ENCODE peak calls at places on chromosomes 7 and 10, in ten cellular contexts. One of them, this sample, is unnamed.

GRCh38 chr7:157799076-157799685 is 462.4 kb downstream of the DNAJB6 start:
- DNase-seq in Panc1: no peak
- DNase-seq in T1000: no peak
- DNase-seq in LoVo: no peak
- DNase-seq in anterior cingulate cortex: no peak
- DNase-seq in M059J: no peak
- DNase-seq in GM04504: no peak
- DNase-seq in RWPE1: no peak
- DNase-seq in neural crest cell: no peak
- DNase-seq in H7: no peak
- DNase-seq in this sample: no peak

GRCh38 chr10:71963351-71963755 is 842 bp upstream of the CHST3 start:
- DNase-seq in Panc1: no peak
- DNase-seq in H7: no peak
- DNase-seq in RWPE1: no peak
- DNase-seq in LoVo: no peak
- DNase-seq in anterior cingulate cortex: no peak
- DNase-seq in neural crest cell: no peak
- DNase-seq in M059J: no peak
- DNase-seq in T1000: no peak
- DNase-seq in GM04504: no peak
- DNase-seq in this sample: no peak

GRCh38 chr10:89224697-89225443 is 17.8 kb upstream of the CH25H start:
- DNase-seq in anterior cingulate cortex: peak
- DNase-seq in T1000: no peak
- DNase-seq in LoVo: no peak
- DNase-seq in neural crest cell: no peak
- DNase-seq in Panc1: no peak
- DNase-seq in M059J: no peak
- DNase-seq in RWPE1: no peak
- DNase-seq in GM04504: no peak
- DNase-seq in H7: no peak
- DNase-seq in this sample: no peak

GRCh38 chr7:108246227-108246837 is 116.2 kb upstream of the LAMB4 start:
- DNase-seq in Panc1: peak
- DNase-seq in M059J: peak
- DNase-seq in H7: no peak
- DNase-seq in T1000: peak
- DNase-seq in LoVo: peak
- DNase-seq in GM04504: peak
- DNase-seq in RWPE1: peak
- DNase-seq in neural crest cell: peak
- DNase-seq in anterior cingulate cortex: no peak
- DNase-seq in this sample: no peak

GRCh38 chr10:88657901-88658300 is 6.3 kb upstream of the LIPF start:
- DNase-seq in Panc1: no peak
- DNase-seq in neural crest cell: no peak
- DNase-seq in M059J: peak
- DNase-seq in H7: no peak
- DNase-seq in T1000: peak
- DNase-seq in GM04504: no peak
- DNase-seq in anterior cingulate cortex: no peak
- DNase-seq in RWPE1: no peak
- DNase-seq in LoVo: no peak
- DNase-seq in this sample: no peak

GRCh38 chr10:113958631-113959382 is 84.9 kb upstream of the ADRB1 start:
- DNase-seq in Panc1: no peak
- DNase-seq in M059J: peak
- DNase-seq in RWPE1: peak
- DNase-seq in anterior cingulate cortex: peak
- DNase-seq in LoVo: peak
- DNase-seq in T1000: peak
- DNase-seq in GM04504: peak
- DNase-seq in neural crest cell: no peak
- DNase-seq in H7: no peak
- DNase-seq in this sample: no peak

GRCh38 chr7:50661345-50662058 is 96.3 kb upstream of the DDC start:
- DNase-seq in Panc1: no peak
- DNase-seq in GM04504: no peak
- DNase-seq in neural crest cell: no peak
- DNase-seq in LoVo: no peak
- DNase-seq in anterior cingulate cortex: no peak
- DNase-seq in T1000: no peak
- DNase-seq in H7: no peak
- DNase-seq in M059J: peak
- DNase-seq in RWPE1: no peak
- DNase-seq in this sample: no peak

GRCh38 chr10:75553550-75553949 is 122.1 kb downstream of the LRMDA start:
- DNase-seq in T1000: no peak
- DNase-seq in RWPE1: no peak
- DNase-seq in H7: no peak
- DNase-seq in GM04504: no peak
- DNase-seq in LoVo: no peak
- DNase-seq in neural crest cell: no peak
- DNase-seq in Panc1: no peak
- DNase-seq in anterior cingulate cortex: no peak
- DNase-seq in M059J: no peak
- DNase-seq in this sample: no peak

GRCh38 chr10:100736809-100737358 is 8.5 kb upstream of the PAX2 start:
- DNase-seq in GM04504: no peak
- DNase-seq in neural crest cell: no peak
- DNase-seq in Panc1: no peak
- DNase-seq in RWPE1: no peak
- DNase-seq in T1000: no peak
- DNase-seq in anterior cingulate cortex: no peak
- DNase-seq in H7: peak
- DNase-seq in LoVo: no peak
- DNase-seq in M059J: no peak
- DNase-seq in this sample: no peak

GRCh38 chr7:84092207-84092606 is 102.4 kb downstream of the SEMA3A start:
- DNase-seq in T1000: no peak
- DNase-seq in GM04504: no peak
- DNase-seq in Panc1: no peak
- DNase-seq in anterior cingulate cortex: no peak
- DNase-seq in LoVo: peak
- DNase-seq in M059J: no peak
- DNase-seq in RWPE1: peak
- DNase-seq in H7: no peak
- DNase-seq in neural crest cell: no peak
- DNase-seq in this sample: no peak

GRCh38 chr10:8221481-8221880 is 167.0 kb downstream of the GATA3 start:
- DNase-seq in T1000: no peak
- DNase-seq in M059J: no peak
- DNase-seq in LoVo: no peak
- DNase-seq in Panc1: no peak
- DNase-seq in RWPE1: no peak
- DNase-seq in GM04504: no peak
- DNase-seq in H7: no peak
- DNase-seq in neural crest cell: no peak
- DNase-seq in anterior cingulate cortex: no peak
- DNase-seq in this sample: no peak

GRCh38 chr7:137337902-137338301 is 5.6 kb downstream of the PTN start:
- DNase-seq in LoVo: no peak
- DNase-seq in anterior cingulate cortex: no peak
- DNase-seq in GM04504: no peak
- DNase-seq in RWPE1: no peak
- DNase-seq in T1000: no peak
- DNase-seq in H7: peak
- DNase-seq in Panc1: no peak
- DNase-seq in M059J: peak
- DNase-seq in neural crest cell: no peak
- DNase-seq in this sample: no peak

GRCh38 chr10:79206300-79207095 is 137.7 kb downstream of the ZMIZ1 start:
- DNase-seq in T1000: no peak
- DNase-seq in neural crest cell: no peak
- DNase-seq in GM04504: no peak
- DNase-seq in M059J: no peak
- DNase-seq in H7: no peak
- DNase-seq in anterior cingulate cortex: peak
- DNase-seq in RWPE1: no peak
- DNase-seq in LoVo: no peak
- DNase-seq in Panc1: no peak
- DNase-seq in this sample: no peak

GRCh38 chr7:76048668-76048988 is 722 bp downstream of the MDH2 start:
- DNase-seq in LoVo: peak
- DNase-seq in Panc1: no peak
- DNase-seq in T1000: no peak
- DNase-seq in RWPE1: peak
- DNase-seq in H7: peak
- DNase-seq in M059J: no peak
- DNase-seq in neural crest cell: no peak
- DNase-seq in anterior cingulate cortex: no peak
- DNase-seq in GM04504: no peak
- DNase-seq in this sample: no peak

GRCh38 chr7:105345725-105346124 is 43.0 kb downstream of the SRPK2 start:
- DNase-seq in H7: no peak
- DNase-seq in LoVo: no peak
- DNase-seq in M059J: no peak
- DNase-seq in neural crest cell: no peak
- DNase-seq in T1000: no peak
- DNase-seq in GM04504: no peak
- DNase-seq in Panc1: no peak
- DNase-seq in RWPE1: no peak
- DNase-seq in anterior cingulate cortex: no peak
- DNase-seq in this sample: no peak

GRCh38 chr7:92456241-92456640 is 9.0 kb downstream of the GATAD1 start:
- DNase-seq in GM04504: no peak
- DNase-seq in RWPE1: no peak
- DNase-seq in neural crest cell: no peak
- DNase-seq in M059J: peak
- DNase-seq in LoVo: no peak
- DNase-seq in Panc1: no peak
- DNase-seq in H7: no peak
- DNase-seq in anterior cingulate cortex: no peak
- DNase-seq in T1000: no peak
- DNase-seq in this sample: no peak

GRCh38 chr7:149310113-149310836 is 48.3 kb downstream of the ZNF783 start:
- DNase-seq in H7: peak
- DNase-seq in M059J: peak
- DNase-seq in T1000: no peak
- DNase-seq in Panc1: peak
- DNase-seq in LoVo: peak
- DNase-seq in GM04504: peak
- DNase-seq in anterior cingulate cortex: no peak
- DNase-seq in RWPE1: peak
- DNase-seq in neural crest cell: no peak
- DNase-seq in this sample: no peak

GRCh38 chr7:18489624-18490023 is 5.9 kb upstream of the HDAC9 start:
- DNase-seq in H7: no peak
- DNase-seq in T1000: no peak
- DNase-seq in RWPE1: no peak
- DNase-seq in M059J: no peak
- DNase-seq in anterior cingulate cortex: no peak
- DNase-seq in LoVo: no peak
- DNase-seq in neural crest cell: no peak
- DNase-seq in GM04504: no peak
- DNase-seq in Panc1: no peak
- DNase-seq in this sample: no peak